ENCODE peak calls at places on chromosomes 5 and 9, in four cellular contexts. A, B, Y and H are unnamed samples.

GRCh38 chr5:77987331-77987730 is 211.2 kb upstream of the TBCA start:
- DNase-seq in A (no peak), Y (no peak), B (no peak), H (no peak)

GRCh38 chr9:27086818-27087680 is 22.0 kb upstream of the TEK start:
- DNase-seq in B (no peak), A (no peak), Y (no peak), H (no peak)

GRCh38 chr5:77991084-77991483 is 214.9 kb upstream of the TBCA start:
- DNase-seq in Y (no peak), B (no peak), A (no peak), H (no peak)

GRCh38 chr5:178207183-178207916 is 3.0 kb downstream of the HNRNPAB start:
- DNase-seq in Y (no peak), B (no peak), A (no peak), H (no peak)

GRCh38 chr9:124291801-124292396 is 34.1 kb downstream of the NEK6 start:
- DNase-seq in A (no peak), Y (peak), B (no peak), H (no peak)

GRCh38 chr5:174636081-174636480 is 88.3 kb upstream of the MSX2 start:
- DNase-seq in Y (no peak), B (no peak), A (no peak), H (no peak)

GRCh38 chr5:7897014-7897600 is 28.2 kb downstream of the MTRR start:
- DNase-seq in Y (no peak), A (peak), B (peak), H (no peak)

GRCh38 chr9:109499631-109500120 is 1.6 kb upstream of the PTPN3 start:
- DNase-seq in Y (no peak), B (no peak), A (no peak), H (no peak)

GRCh38 chr5:132779961-132780360 is 2.9 kb upstream of the SEPTIN8 start:
- DNase-seq in B (no peak), Y (no peak), A (no peak), H (no peak)

GRCh38 chr9:127066775-127067111 is 55.7 kb downstream of the ANGPTL2 start:
- DNase-seq in A (no peak), Y (no peak), B (no peak), H (no peak)

GRCh38 chr5:132057498-132058255 is 2.8 kb upstream of the IL3 start:
- DNase-seq in Y (no peak), B (no peak), A (no peak), H (no peak)

GRCh38 chr5:74631088-74631960 is 9.2 kb downstream of the ENC1 start:
- DNase-seq in Y (peak), A (no peak), B (no peak), H (peak)

GRCh38 chr5:175743676-175744210 is 85.9 kb downstream of the HRH2 start:
- DNase-seq in B (no peak), A (no peak), Y (no peak), H (no peak)

GRCh38 chr5:160045004-160045403 is 36.1 kb downstream of the TTC1 start:
- DNase-seq in Y (no peak), B (no peak), A (no peak), H (no peak)

GRCh38 chr5:130652178-130652577 is 512.9 kb downstream of the HINT1 start:
- DNase-seq in Y (no peak), B (no peak), A (no peak), H (no peak)

GRCh38 chr5:68418230-68418629 is 202.7 kb downstream of the PIK3R1 start:
- DNase-seq in Y (no peak), A (no peak), B (no peak), H (no peak)

GRCh38 chr5:1636981-1637638 is 113.3 kb upstream of the LPCAT1 start:
- DNase-seq in A (no peak), B (no peak), Y (no peak), H (no peak)

GRCh38 chr9:124356745-124357390 is 58.4 kb downstream of the PSMB7 start:
- DNase-seq in Y (no peak), A (no peak), B (no peak), H (no peak)

GRCh38 chr9:94920439-94920951 is 194.0 kb downstream of the AOPEP start:
- DNase-seq in Y (no peak), B (no peak), A (no peak), H (no peak)

GRCh38 chr5:168772466-168772961 is 193.3 kb upstream of the PANK3 start:
- DNase-seq in Y (no peak), B (no peak), A (no peak), H (no peak)

GRCh38 chr5:57859626-57860025 is 377.0 kb upstream of the ACTBL2 start:
- DNase-seq in A (no peak), Y (no peak), B (no peak), H (no peak)

GRCh38 chr9:16824545-16825041 is 45.9 kb downstream of the BNC2 start:
- DNase-seq in B (no peak), Y (no peak), A (no peak), H (no peak)

GRCh38 chr5:133327946-133328401 is 276.2 kb downstream of the HSPA4 start:
- DNase-seq in A (no peak), Y (no peak), B (no peak), H (no peak)

GRCh38 chr5:40559306-40559705 is 120.4 kb upstream of the PTGER4 start:
- DNase-seq in B (no peak), Y (no peak), A (no peak), H (no peak)

GRCh38 chr5:6581090-6581489 is 51.8 kb downstream of the NSUN2 start:
- DNase-seq in Y (no peak), B (no peak), A (no peak), H (no peak)

GRCh38 chr5:101429241-101429640 is 526.2 kb upstream of the ST8SIA4 start:
- DNase-seq in Y (no peak), B (no peak), A (no peak), H (no peak)

GRCh38 chr5:141757402-141757801 is 75.4 kb upstream of the ARAP3 start:
- DNase-seq in Y (no peak), A (peak), B (no peak), H (no peak)

GRCh38 chr9:69027355-69028097 is 8.0 kb upstream of the FXN start:
- DNase-seq in B (peak), Y (peak), A (peak), H (no peak)

GRCh38 chr5:109703827-109704226 is 14.1 kb downstream of the MAN2A1 start:
- DNase-seq in A (peak), Y (no peak), B (no peak), H (no peak)

GRCh38 chr5:118990582-118990981 is 2.2 kb upstream of the DTWD2 start:
- DNase-seq in Y (no peak), B (no peak), A (no peak), H (no peak)

GRCh38 chr9:94826644-94827410 is 100.3 kb downstream of the AOPEP start:
- DNase-seq in Y (no peak), A (no peak), B (no peak), H (no peak)

GRCh38 chr5:159663986-159664385 is 252.3 kb upstream of the ADRA1B start:
- DNase-seq in B (no peak), A (no peak), Y (no peak), H (no peak)

GRCh38 chr5:53343187-53343586 is 137.2 kb upstream of the FST start:
- DNase-seq in B (no peak), A (no peak), Y (no peak), H (no peak)

GRCh38 chr9:122695696-122696095 is 20.8 kb downstream of the OR1L3 start:
- DNase-seq in A (no peak), Y (no peak), B (no peak), H (no peak)

GRCh38 chr5:172347653-172348052 is 64.1 kb upstream of the UBTD2 start:
- DNase-seq in Y (no peak), A (no peak), B (no peak), H (no peak)

GRCh38 chr9:124267271-124267807 is 9.6 kb downstream of the NEK6 start:
- DNase-seq in Y (no peak), B (no peak), A (no peak), H (no peak)

GRCh38 chr5:73088026-73088425 is 32.3 kb upstream of the TMEM171 start:
- DNase-seq in Y (no peak), A (no peak), B (no peak), H (no peak)

GRCh38 chr5:73118331-73119011 is 1.9 kb upstream of the TMEM171 start:
- DNase-seq in B (no peak), Y (no peak), A (no peak), H (no peak)

GRCh38 chr5:31854625-31855526 is 215.9 kb downstream of the PDZD2 start:
- DNase-seq in B (no peak), A (no peak), Y (no peak), H (peak)

GRCh38 chr5:123371575-123372179 is 51.5 kb downstream of the CEP120 start:
- DNase-seq in A (peak), Y (no peak), B (no peak), H (no peak)
- TF ChIP-seq SPI1 in A (no peak), Y (no peak), B (no peak), H (no peak)

GRCh38 chr9:14180942-14181270 is 133.0 kb downstream of the NFIB start:
- DNase-seq in A (no peak), B (no peak), Y (no peak), H (no peak)

GRCh38 chr9:14175778-14176177 is 138.2 kb downstream of the NFIB start:
- DNase-seq in A (no peak), Y (no peak), B (no peak), H (no peak)

GRCh38 chr9:14180077-14180941 is 133.6 kb downstream of the NFIB start:
- DNase-seq in A (no peak), Y (no peak), B (no peak), H (no peak)

GRCh38 chr9:14183001-14183400 is 130.9 kb downstream of the NFIB start:
- DNase-seq in Y (no peak), B (no peak), A (no peak), H (no peak)

GRCh38 chr9:14179449-14179848 is 134.5 kb downstream of the NFIB start:
- DNase-seq in B (no peak), Y (no peak), A (no peak), H (no peak)
- TF ChIP-seq SPI1 in B (no peak), Y (no peak), A (no peak), H (no peak)

DNA sequence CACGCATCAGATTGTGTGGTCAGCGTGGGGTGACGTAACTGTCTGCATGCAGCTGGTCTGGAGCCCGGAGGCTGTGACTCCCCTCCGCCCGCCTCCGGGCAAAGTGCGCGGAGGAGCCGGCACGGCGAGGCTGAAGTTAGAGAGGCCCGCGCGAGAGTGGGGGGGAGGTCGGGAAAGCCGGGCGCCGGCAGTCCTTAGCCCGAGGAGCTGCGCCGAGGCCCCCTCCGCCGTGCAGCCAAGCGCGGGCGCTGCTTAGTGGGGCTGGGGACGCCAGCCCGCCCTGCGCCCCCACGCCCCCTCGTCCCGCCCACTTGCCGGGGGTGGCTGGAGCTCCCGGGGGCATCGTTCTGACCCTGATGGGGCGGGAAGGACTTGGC is 422 bp downstream of the NINJ1 start:
- DNase-seq in A (peak), Y (no peak), B (peak), H (peak)
- TF ChIP-seq SPI1 in A (no peak), Y (no peak), B (no peak), H (no peak)

GRCh38 chr5:95712347-95712958 is 18.7 kb upstream of the RHOBTB3 start:
- DNase-seq in B (no peak), A (peak), Y (no peak), H (no peak)
- TF ChIP-seq SPI1 in B (no peak), A (no peak), Y (no peak), H (no peak)

GRCh38 chr5:67196537-67197059 is at the start of gene CD180:
- DNase-seq in B (no peak), A (no peak), Y (no peak), H (no peak)
- TF ChIP-seq SPI1 in B (peak), A (no peak), Y (no peak), H (peak)

DNA sequence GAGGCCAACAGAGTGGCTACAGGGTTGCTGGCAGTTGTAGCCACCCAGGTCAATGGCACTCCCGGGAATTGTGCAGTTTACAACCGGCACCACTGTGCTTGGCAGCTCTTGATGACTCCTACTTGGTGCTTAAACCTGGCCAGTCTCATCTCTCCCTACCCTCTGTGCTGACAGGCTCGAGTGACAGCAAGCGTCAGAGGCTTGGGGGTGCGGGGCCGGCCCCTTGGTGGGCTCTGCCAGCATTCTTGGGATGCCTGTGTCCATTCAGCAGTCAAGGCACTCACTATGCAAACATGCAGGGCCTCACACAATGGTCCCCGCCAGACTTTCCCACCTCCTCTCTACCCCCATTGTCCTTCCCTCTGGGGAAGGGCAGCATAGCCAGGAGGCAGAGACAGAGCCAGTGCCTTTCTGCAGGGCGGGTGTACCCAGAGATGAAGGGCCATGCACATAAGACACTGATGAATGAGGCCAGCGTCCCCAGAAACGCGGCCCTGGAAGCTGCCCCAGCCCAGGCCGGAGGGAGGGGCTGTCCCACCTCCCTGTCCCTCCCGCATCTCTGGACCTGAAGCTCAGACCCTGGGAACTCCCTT is 26.3 kb upstream of the NOTCH1 start:
- DNase-seq in B (no peak), A (no peak), Y (no peak), H (no peak)
- TF ChIP-seq SPI1 in B (no peak), A (no peak), Y (no peak), H (no peak)

DNA sequence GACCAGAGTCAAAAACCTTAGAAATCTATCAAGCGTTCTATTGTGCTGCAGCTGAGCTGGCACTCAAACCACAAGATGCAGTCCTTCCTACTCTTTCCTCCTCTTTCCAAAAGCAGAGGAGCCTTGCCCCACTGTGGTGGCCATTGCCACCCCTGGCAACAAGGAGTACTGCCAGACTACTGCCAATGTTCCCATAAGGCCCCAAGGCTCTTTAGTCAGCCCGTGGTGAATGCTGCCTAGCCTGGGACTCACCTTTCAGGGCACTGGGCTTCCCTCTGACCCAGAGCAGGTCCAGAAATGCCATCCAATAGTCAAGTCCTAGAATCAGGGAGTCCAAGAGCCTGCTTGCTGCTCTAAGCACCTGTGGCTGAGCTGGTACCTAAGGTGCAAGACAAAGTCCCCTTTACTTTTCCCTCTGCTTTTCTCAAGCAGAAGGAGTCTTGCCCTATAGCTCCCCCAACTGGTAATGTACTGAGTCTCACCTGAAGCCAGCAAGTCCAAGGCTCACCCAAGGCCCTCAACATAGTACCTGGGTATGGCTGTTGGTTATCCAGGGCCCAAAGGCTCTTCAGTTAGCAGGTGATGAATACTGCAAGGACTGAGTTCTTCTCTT is 219.4 kb downstream of the ATPSCKMT start:
- DNase-seq in B (no peak), A (no peak), Y (no peak), H (no peak)
- TF ChIP-seq SPI1 in B (no peak), A (no peak), Y (no peak), H (no peak)

DNA sequence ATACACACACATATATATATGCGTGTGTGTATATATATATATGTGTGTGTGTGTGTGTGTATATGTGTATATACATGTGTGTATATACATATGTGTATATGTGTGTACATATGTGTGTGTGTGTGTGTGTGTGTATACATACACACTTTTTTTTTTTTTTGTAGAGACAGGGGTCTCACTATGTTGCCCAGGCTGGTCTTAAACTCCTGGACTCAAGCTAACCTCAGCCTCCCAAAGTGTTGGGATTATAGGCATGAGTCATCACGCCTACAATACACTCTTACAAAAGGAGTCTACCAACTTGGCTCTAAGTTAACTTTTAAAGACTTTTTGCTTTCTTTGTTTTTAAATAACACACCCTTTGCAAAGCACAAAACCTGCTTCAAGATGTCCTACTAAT is 2.1 kb downstream of the C9orf78 start:
- DNase-seq in B (no peak), Y (no peak), A (no peak), H (no peak)
- TF ChIP-seq SPI1 in B (no peak), Y (no peak), A (no peak), H (no peak)

GRCh38 chr9:105206821-105207699 is 37.4 kb upstream of the SLC44A1 start:
- DNase-seq in A (no peak), Y (no peak), B (no peak), H (no peak)

GRCh38 chr9:105205787-105206511 is 38.5 kb upstream of the SLC44A1 start:
- DNase-seq in B (no peak), Y (no peak), A (no peak), H (no peak)

GRCh38 chr9:105198763-105199339 is 45.6 kb upstream of the SLC44A1 start:
- DNase-seq in Y (no peak), A (no peak), B (no peak), H (no peak)

DNA sequence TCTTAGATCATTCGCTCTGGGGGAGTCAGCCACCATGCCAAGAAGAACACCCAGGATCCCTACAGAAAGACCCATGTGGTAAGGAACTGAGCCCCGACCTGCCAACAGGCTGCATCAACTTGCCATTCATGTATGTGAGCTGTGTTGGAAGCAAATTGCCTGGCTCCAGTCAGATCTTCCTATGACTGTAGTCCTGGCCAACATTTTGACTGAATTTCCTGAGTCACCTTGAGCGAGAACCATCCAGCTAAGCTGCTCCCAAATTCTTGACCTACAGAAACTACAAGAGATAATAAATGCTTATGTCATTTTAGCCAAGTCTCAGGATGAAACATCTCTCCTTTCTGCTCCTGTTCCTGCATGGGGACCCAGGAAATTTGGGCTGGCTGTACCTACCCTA is 40.0 kb upstream of the SLC44A1 start:
- DNase-seq in B (no peak), Y (no peak), A (no peak), H (no peak)
- TF ChIP-seq SPI1 in B (no peak), Y (no peak), A (no peak), H (no peak)

GRCh38 chr5:18744990-18745590 is 1110.8 kb downstream of the TAF11L14 start:
- DNase-seq in B (no peak), A (no peak), Y (no peak), H (no peak)
- TF ChIP-seq SPI1 in B (no peak), A (no peak), Y (no peak), H (no peak)